ENCODE peak calls at places on chromosome 19, in five cellular contexts. One of them, this sample, is unnamed.

GRCh38 chr19:1074512-1075283 is 7.7 kb downstream of the ARHGAP45 start:
- DNase-seq in brain microvascular endothelial cell: no peak
- DNase-seq in AG04450: no peak
- DNase-seq in psoas muscle: peak; percentile 83
- DNase-seq in anterior cingulate cortex: peak; percentile 7
- DNase-seq in this sample: peak; percentile 94

GRCh38 chr19:1340681-1341469 is 42.8 kb upstream of the NDUFS7 start:
- DNase-seq in anterior cingulate cortex: no peak
- DNase-seq in AG04450: no peak
- DNase-seq in brain microvascular endothelial cell: no peak
- DNase-seq in psoas muscle: no peak
- DNase-seq in this sample: no peak

GRCh38 chr19:18502633-18503294 is 19.1 kb downstream of the ELL start:
- DNase-seq in psoas muscle: peak; percentile 53
- DNase-seq in anterior cingulate cortex: no peak
- DNase-seq in brain microvascular endothelial cell: no peak
- DNase-seq in AG04450: no peak
- DNase-seq in this sample: peak; percentile 83

GRCh38 chr19:30446844-30447243 is 74.7 kb downstream of the ZNF536 start:
- DNase-seq in anterior cingulate cortex: no peak
- DNase-seq in AG04450: no peak
- DNase-seq in psoas muscle: no peak
- DNase-seq in brain microvascular endothelial cell: no peak
- DNase-seq in this sample: no peak

GRCh38 chr19:22623841-22624221 is 10.3 kb upstream of the ZNF492 start:
- DNase-seq in brain microvascular endothelial cell: no peak
- DNase-seq in psoas muscle: no peak
- DNase-seq in anterior cingulate cortex: no peak
- DNase-seq in AG04450: no peak
- DNase-seq in this sample: no peak

GRCh38 chr19:18701250-18701608 is 17.7 kb downstream of the CRTC1 start:
- DNase-seq in brain microvascular endothelial cell: no peak
- DNase-seq in AG04450: no peak
- DNase-seq in anterior cingulate cortex: no peak
- DNase-seq in psoas muscle: no peak
- DNase-seq in this sample: no peak

GRCh38 chr19:7247160-7247559 is 47.1 kb downstream of the INSR start:
- DNase-seq in AG04450: no peak
- DNase-seq in psoas muscle: no peak
- DNase-seq in anterior cingulate cortex: no peak
- DNase-seq in brain microvascular endothelial cell: no peak
- DNase-seq in this sample: no peak

GRCh38 chr19:12946092-12946845 is 607 bp downstream of the RAD23A start:
- DNase-seq in anterior cingulate cortex: no peak
- DNase-seq in brain microvascular endothelial cell: peak; percentile 83
- DNase-seq in AG04450: peak; percentile 48
- DNase-seq in psoas muscle: peak; percentile 79
- DNase-seq in this sample: peak; percentile 82

GRCh38 chr19:51000981-51001380 is 423 bp downstream of the KLK8 start:
- DNase-seq in AG04450: no peak
- DNase-seq in anterior cingulate cortex: no peak
- DNase-seq in psoas muscle: no peak
- DNase-seq in brain microvascular endothelial cell: no peak
- DNase-seq in this sample: no peak

GRCh38 chr19:47152632-47153031 is 22.0 kb downstream of the SAE1 start:
- DNase-seq in brain microvascular endothelial cell: no peak
- DNase-seq in AG04450: no peak
- DNase-seq in anterior cingulate cortex: no peak
- DNase-seq in psoas muscle: no peak
- DNase-seq in this sample: no peak

GRCh38 chr19:28026636-28027035 is 1186.3 kb downstream of the UQCRFS1 start:
- DNase-seq in AG04450: no peak
- DNase-seq in psoas muscle: no peak
- DNase-seq in anterior cingulate cortex: no peak
- DNase-seq in brain microvascular endothelial cell: no peak
- DNase-seq in this sample: no peak

GRCh38 chr19:29265436-29265835 is 52.5 kb upstream of the UQCRFS1 start:
- DNase-seq in brain microvascular endothelial cell: no peak
- DNase-seq in psoas muscle: no peak
- DNase-seq in AG04450: no peak
- DNase-seq in anterior cingulate cortex: no peak
- DNase-seq in this sample: no peak

GRCh38 chr19:2477732-2478191 is 1.8 kb downstream of the GADD45B start:
- DNase-seq in AG04450: no peak
- DNase-seq in brain microvascular endothelial cell: no peak
- DNase-seq in psoas muscle: no peak
- DNase-seq in anterior cingulate cortex: no peak
- DNase-seq in this sample: peak; percentile 54

GRCh38 chr19:23101241-23101640 is 15.6 kb upstream of the ZNF730 start:
- DNase-seq in psoas muscle: no peak
- DNase-seq in brain microvascular endothelial cell: no peak
- DNase-seq in AG04450: no peak
- DNase-seq in anterior cingulate cortex: no peak
- DNase-seq in this sample: no peak

GRCh38 chr19:15828121-15828620 is 12.7 kb upstream of the OR10H1 start:
- DNase-seq in brain microvascular endothelial cell: no peak
- DNase-seq in anterior cingulate cortex: no peak
- DNase-seq in psoas muscle: no peak
- DNase-seq in AG04450: no peak
- DNase-seq in this sample: no peak

GRCh38 chr19:7645656-7646425 is 8.9 kb downstream of the STXBP2 start:
- DNase-seq in anterior cingulate cortex: no peak
- DNase-seq in brain microvascular endothelial cell: no peak
- DNase-seq in AG04450: no peak
- DNase-seq in psoas muscle: no peak
- DNase-seq in this sample: no peak

GRCh38 chr19:20044663-20045062 is 5.4 kb upstream of the ZNF682 start:
- DNase-seq in AG04450: no peak
- DNase-seq in anterior cingulate cortex: no peak
- DNase-seq in brain microvascular endothelial cell: no peak
- DNase-seq in psoas muscle: no peak
- DNase-seq in this sample: no peak

GRCh38 chr19:16778796-16779411 is 50.3 kb upstream of the SIN3B start:
- DNase-seq in brain microvascular endothelial cell: peak; percentile 67
- DNase-seq in psoas muscle: peak; percentile 19
- DNase-seq in AG04450: peak; percentile 8
- DNase-seq in anterior cingulate cortex: no peak
- DNase-seq in this sample: peak; percentile 63

GRCh38 chr19:14580623-14581237 is 2.2 kb upstream of the CLEC17A start:
- DNase-seq in psoas muscle: no peak
- DNase-seq in AG04450: no peak
- DNase-seq in anterior cingulate cortex: no peak
- DNase-seq in brain microvascular endothelial cell: no peak
- DNase-seq in this sample: no peak

GRCh38 chr19:38389101-38389925 is 816 bp downstream of the SPRED3 start:
- DNase-seq in AG04450: peak; percentile 30
- DNase-seq in brain microvascular endothelial cell: peak; percentile 72
- DNase-seq in psoas muscle: no peak
- DNase-seq in anterior cingulate cortex: peak; percentile 12
- DNase-seq in this sample: no peak

GRCh38 chr19:45568732-45569131 is 15.9 kb downstream of the OPA3 start:
- DNase-seq in anterior cingulate cortex: no peak
- DNase-seq in brain microvascular endothelial cell: no peak
- DNase-seq in psoas muscle: no peak
- DNase-seq in AG04450: no peak
- DNase-seq in this sample: no peak

GRCh38 chr19:13014101-13014920 is 19.0 kb downstream of the NFIX start:
- DNase-seq in psoas muscle: no peak
- DNase-seq in anterior cingulate cortex: peak; percentile 74
- DNase-seq in brain microvascular endothelial cell: no peak
- DNase-seq in AG04450: no peak
- DNase-seq in this sample: no peak

GRCh38 chr19:343451-343931 is 1.1 kb downstream of the MIER2 start:
- DNase-seq in AG04450: no peak
- DNase-seq in psoas muscle: no peak
- DNase-seq in anterior cingulate cortex: no peak
- DNase-seq in brain microvascular endothelial cell: no peak
- DNase-seq in this sample: peak; percentile 43

GRCh38 chr19:18157465-18158063 is 4.6 kb downstream of the PIK3R2 start:
- DNase-seq in brain microvascular endothelial cell: no peak
- DNase-seq in anterior cingulate cortex: peak; percentile 45
- DNase-seq in AG04450: no peak
- DNase-seq in psoas muscle: peak; percentile 40
- DNase-seq in this sample: no peak

GRCh38 chr19:12657966-12658365 is 8.6 kb downstream of the MAN2B1 start:
- DNase-seq in AG04450: no peak
- DNase-seq in psoas muscle: no peak
- DNase-seq in anterior cingulate cortex: no peak
- DNase-seq in brain microvascular endothelial cell: no peak
- DNase-seq in this sample: no peak

GRCh38 chr19:55913643-55914268 is 18.4 kb downstream of the NLRP13 start:
- DNase-seq in psoas muscle: no peak
- DNase-seq in brain microvascular endothelial cell: no peak
- DNase-seq in anterior cingulate cortex: no peak
- DNase-seq in AG04450: no peak
- DNase-seq in this sample: no peak

GRCh38 chr19:11191273-11191755 is 6.0 kb downstream of the KANK2 start:
- DNase-seq in brain microvascular endothelial cell: peak; percentile 77
- DNase-seq in anterior cingulate cortex: no peak
- DNase-seq in psoas muscle: peak; percentile 88
- DNase-seq in AG04450: no peak
- DNase-seq in this sample: peak; percentile 90

GRCh38 chr19:28021316-28022185 is 1191.4 kb downstream of the UQCRFS1 start:
- DNase-seq in AG04450: no peak
- DNase-seq in brain microvascular endothelial cell: no peak
- DNase-seq in anterior cingulate cortex: no peak
- DNase-seq in psoas muscle: no peak
- DNase-seq in this sample: no peak

GRCh38 chr19:14425696-14426138 is 6.6 kb upstream of the DDX39A start:
- DNase-seq in anterior cingulate cortex: no peak
- DNase-seq in psoas muscle: no peak
- DNase-seq in AG04450: peak; percentile 38
- DNase-seq in brain microvascular endothelial cell: peak; percentile 46
- DNase-seq in this sample: no peak

GRCh38 chr19:29940971-29941585 is 961 bp upstream of the URI1 start:
- DNase-seq in psoas muscle: no peak
- DNase-seq in AG04450: no peak
- DNase-seq in brain microvascular endothelial cell: no peak
- DNase-seq in anterior cingulate cortex: no peak
- DNase-seq in this sample: no peak

GRCh38 chr19:2394669-2395292 is 32.6 kb downstream of the TIMM13 start:
- DNase-seq in AG04450: no peak
- DNase-seq in psoas muscle: no peak
- DNase-seq in brain microvascular endothelial cell: no peak
- DNase-seq in anterior cingulate cortex: no peak
- DNase-seq in this sample: no peak

GRCh38 chr19:3669616-3670257 is 30.5 kb downstream of the PIP5K1C start:
- DNase-seq in AG04450: no peak
- DNase-seq in psoas muscle: no peak
- DNase-seq in brain microvascular endothelial cell: no peak
- DNase-seq in anterior cingulate cortex: no peak
- DNase-seq in this sample: no peak

GRCh38 chr19:18159810-18160209 is 6.8 kb downstream of the PIK3R2 start:
- DNase-seq in AG04450: no peak
- DNase-seq in anterior cingulate cortex: no peak
- DNase-seq in psoas muscle: no peak
- DNase-seq in brain microvascular endothelial cell: no peak
- DNase-seq in this sample: no peak

GRCh38 chr19:36528921-36529518 is 949 bp upstream of the ZNF260 start:
- DNase-seq in psoas muscle: no peak
- DNase-seq in brain microvascular endothelial cell: no peak
- DNase-seq in AG04450: no peak
- DNase-seq in anterior cingulate cortex: no peak
- DNase-seq in this sample: no peak

GRCh38 chr19:52170304-52170703 is 1.1 kb downstream of the ZNF836 start:
- DNase-seq in anterior cingulate cortex: no peak
- DNase-seq in brain microvascular endothelial cell: no peak
- DNase-seq in AG04450: no peak
- DNase-seq in psoas muscle: no peak
- DNase-seq in this sample: no peak

GRCh38 chr19:56138069-56138468 is 3.0 kb upstream of the ZNF444 start:
- DNase-seq in psoas muscle: no peak
- DNase-seq in brain microvascular endothelial cell: no peak
- DNase-seq in anterior cingulate cortex: no peak
- DNase-seq in AG04450: no peak
- DNase-seq in this sample: no peak

GRCh38 chr19:1070576-1070930 is 3.6 kb downstream of the ARHGAP45 start:
- DNase-seq in anterior cingulate cortex: no peak
- DNase-seq in brain microvascular endothelial cell: no peak
- DNase-seq in psoas muscle: no peak
- DNase-seq in AG04450: no peak
- DNase-seq in this sample: no peak

GRCh38 chr19:15300533-15301194 is 31.7 kb downstream of the BRD4 start:
- DNase-seq in brain microvascular endothelial cell: peak; percentile 65
- DNase-seq in anterior cingulate cortex: no peak
- DNase-seq in AG04450: peak; percentile 71
- DNase-seq in psoas muscle: no peak
- DNase-seq in this sample: no peak

GRCh38 chr19:52034051-52034728 is 6.0 kb upstream of the ZNF614 start:
- DNase-seq in brain microvascular endothelial cell: no peak
- DNase-seq in anterior cingulate cortex: no peak
- DNase-seq in psoas muscle: no peak
- DNase-seq in AG04450: no peak
- DNase-seq in this sample: no peak

GRCh38 chr19:56314018-56314583 is 538 bp downstream of the ZSCAN5A start:
- DNase-seq in AG04450: no peak
- DNase-seq in anterior cingulate cortex: no peak
- DNase-seq in psoas muscle: no peak
- DNase-seq in brain microvascular endothelial cell: peak; percentile 12
- DNase-seq in this sample: no peak

This sample was measured in Right ventricle myocardium superior.